ENCODE peak calls at places on chromosomes 6 and 20, in seven cellular contexts. F, Z, E, R, U, J and C are unnamed samples.

GRCh38 chr6:157625764-157626163 is 197.3 kb upstream of the SNX9 start:
- DNase-seq in F (no peak), Z (no peak), E (no peak), R (no peak), U (no peak), J (no peak), C (no peak)

GRCh38 chr6:1771324-1771723 is 161.6 kb downstream of the FOXC1 start:
- DNase-seq in F (no peak), Z (no peak), E (no peak), R (no peak), U (no peak), J (no peak), C (no peak)

GRCh38 chr6:72963946-72964345 is 261.4 kb downstream of the KHDC1L start:
- DNase-seq in F (no peak), Z (no peak), E (no peak), R (no peak), U (no peak), J (no peak), C (no peak)

GRCh38 chr20:60966031-60966430 is 286.0 kb upstream of the CDH4 start:
- DNase-seq in F (no peak), Z (no peak), E (no peak), R (no peak), U (no peak), J (no peak), C (no peak)

GRCh38 chr20:63158352-63158751 is 57.6 kb downstream of the YTHDF1 start:
- DNase-seq in F (no peak), Z (no peak), E (no peak), R (no peak), U (no peak), J (no peak), C (no peak)

GRCh38 chr6:17725083-17725482 is 18.4 kb upstream of the NUP153 start:
- DNase-seq in F (no peak), Z (peak; percentile 82), E (peak; percentile 81), R (peak; percentile 85), U (no peak), J (no peak), C (no peak)

GRCh38 chr20:21548390-21549035 is 34.6 kb upstream of the NKX2-2 start:
- DNase-seq in F (no peak), Z (no peak), E (no peak), R (no peak), U (no peak), J (no peak), C (no peak)

GRCh38 chr6:41966214-41966920 is 24.8 kb upstream of the CCND3 start:
- DNase-seq in F (no peak), Z (no peak), E (no peak), R (no peak), U (no peak), J (no peak), C (no peak)

GRCh38 chr6:125421853-125422252 is 120.1 kb upstream of the HDDC2 start:
- DNase-seq in F (peak; percentile 1), Z (no peak), E (peak; percentile 81), R (peak; percentile 14), U (no peak), J (no peak), C (no peak)

GRCh38 chr20:57092112-57092899 is 174.1 kb downstream of the BMP7 start:
- DNase-seq in F (peak; percentile 66), Z (peak; percentile 48), E (peak; percentile 88), R (peak; percentile 73), U (peak; percentile 44), J (peak; percentile 56), C (no peak)

GRCh38 chr20:19975901-19976300 is 41.3 kb upstream of the NAA20 start:
- DNase-seq in F (peak; percentile 40), Z (no peak), E (no peak), R (no peak), U (no peak), J (no peak), C (no peak)

GRCh38 chr6:20693466-20694063 is 159.3 kb downstream of the CDKAL1 start:
- DNase-seq in F (no peak), Z (no peak), E (no peak), R (peak; percentile 48), U (no peak), J (no peak), C (no peak)

GRCh38 chr20:49984426-49985153 is 1.8 kb downstream of the SNAI1 start:
- DNase-seq in F (no peak), Z (no peak), E (no peak), R (no peak), U (no peak), J (no peak), C (no peak)

GRCh38 chr6:25121186-25121585 is 158.0 kb upstream of the CARMIL1 start:
- DNase-seq in F (no peak), Z (no peak), E (no peak), R (no peak), U (no peak), J (no peak), C (no peak)

GRCh38 chr6:42978487-42978792 is 541 bp downstream of the PEX6 start:
- DNase-seq in F (peak; percentile 28), Z (no peak), E (peak; percentile 60), R (peak; percentile 79), U (no peak), J (no peak), C (no peak)

GRCh38 chr6:157054531-157054979 is 268.8 kb downstream of the TMEM242 start:
- DNase-seq in F (no peak), Z (no peak), E (no peak), R (no peak), U (no peak), J (peak; percentile 38), C (no peak)

GRCh38 chr20:50126662-50127061 is 13.7 kb upstream of the UBE2V1 start:
- DNase-seq in F (peak; percentile 73), Z (no peak), E (no peak), R (no peak), U (no peak), J (no peak), C (no peak)

GRCh38 chr6:131629656-131630055 is 1.6 kb upstream of the MED23 start:
- DNase-seq in F (no peak), Z (no peak), E (no peak), R (no peak), U (no peak), J (no peak), C (no peak)

GRCh38 chr6:17724341-17724740 is 17.6 kb upstream of the NUP153 start:
- DNase-seq in F (no peak), Z (no peak), E (no peak), R (no peak), U (no peak), J (no peak), C (no peak)

GRCh38 chr6:117481278-117481925 is 1.1 kb upstream of the DCBLD1 start:
- DNase-seq in F (no peak), Z (peak; percentile 84), E (peak; percentile 41), R (peak; percentile 41), U (no peak), J (no peak), C (no peak)

DNA sequence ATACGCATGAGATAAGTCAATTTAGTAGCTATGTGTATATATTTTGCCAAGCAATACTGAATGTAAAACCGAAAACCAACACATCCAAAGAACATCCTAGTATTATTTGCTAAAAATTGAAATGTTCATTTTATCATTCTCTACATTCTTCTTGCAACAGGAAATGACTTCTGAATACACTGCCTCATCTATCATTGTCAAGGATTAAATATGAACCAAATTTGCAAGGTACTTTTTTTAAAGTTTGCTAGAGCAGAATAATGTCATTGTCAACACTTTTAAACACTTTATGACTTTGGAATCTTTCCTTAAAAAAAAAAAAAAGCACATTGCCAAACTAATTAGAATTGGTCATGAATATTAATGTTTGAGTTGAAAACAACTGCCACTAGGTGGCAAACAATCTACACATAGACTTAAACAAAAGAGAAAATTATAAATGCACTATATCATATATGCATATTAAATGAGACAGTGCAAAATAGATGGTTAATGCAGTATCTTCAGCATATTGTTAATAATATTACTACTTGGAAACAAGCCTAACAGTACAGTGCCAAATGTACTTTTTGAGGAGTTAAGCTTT is 32.5 kb upstream of the TMEM244 start:
- DNase-seq in F (peak; percentile 11), Z (no peak), E (no peak), R (peak; percentile 46), U (no peak), J (no peak), C (no peak)
- TF ChIP-seq REST in F (no peak), Z (no peak), E (no peak), R (no peak), U (no peak), J (no peak), C (no peak)

DNA sequence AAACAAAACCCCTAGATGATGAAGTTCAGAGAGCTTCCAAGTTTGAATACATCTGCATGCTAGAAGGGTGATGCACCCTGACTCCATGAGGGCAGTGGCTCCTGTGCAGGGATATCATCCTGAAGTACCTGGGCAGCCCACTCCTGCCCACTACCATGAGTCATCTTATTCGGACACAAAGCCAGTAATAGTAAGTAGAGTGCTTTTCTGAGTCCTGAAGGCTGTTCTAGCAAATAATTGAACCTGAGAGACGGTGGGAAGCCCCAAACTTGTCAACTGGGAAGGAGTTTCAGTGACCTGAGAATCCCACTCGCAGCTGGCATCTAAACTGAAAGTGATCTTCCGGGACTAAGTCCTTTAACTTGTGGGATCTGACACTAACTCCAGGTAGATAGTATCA is 152.9 kb upstream of the COL21A1 start:
- DNase-seq in F (peak; percentile 17), Z (peak; percentile 54), E (no peak), R (no peak), U (no peak), J (no peak), C (no peak)
- TF ChIP-seq REST in F (no peak), Z (no peak), E (no peak), R (no peak), U (no peak), J (no peak), C (no peak)

GRCh38 chr6:134949927-134950326 is at the start of gene ALDH8A1:
- DNase-seq in F (no peak), Z (no peak), E (peak; percentile 43), R (no peak), U (no peak), J (no peak), C (no peak)
- TF ChIP-seq REST in F (no peak), Z (no peak), E (no peak), R (no peak), U (no peak), J (no peak), C (no peak)

DNA sequence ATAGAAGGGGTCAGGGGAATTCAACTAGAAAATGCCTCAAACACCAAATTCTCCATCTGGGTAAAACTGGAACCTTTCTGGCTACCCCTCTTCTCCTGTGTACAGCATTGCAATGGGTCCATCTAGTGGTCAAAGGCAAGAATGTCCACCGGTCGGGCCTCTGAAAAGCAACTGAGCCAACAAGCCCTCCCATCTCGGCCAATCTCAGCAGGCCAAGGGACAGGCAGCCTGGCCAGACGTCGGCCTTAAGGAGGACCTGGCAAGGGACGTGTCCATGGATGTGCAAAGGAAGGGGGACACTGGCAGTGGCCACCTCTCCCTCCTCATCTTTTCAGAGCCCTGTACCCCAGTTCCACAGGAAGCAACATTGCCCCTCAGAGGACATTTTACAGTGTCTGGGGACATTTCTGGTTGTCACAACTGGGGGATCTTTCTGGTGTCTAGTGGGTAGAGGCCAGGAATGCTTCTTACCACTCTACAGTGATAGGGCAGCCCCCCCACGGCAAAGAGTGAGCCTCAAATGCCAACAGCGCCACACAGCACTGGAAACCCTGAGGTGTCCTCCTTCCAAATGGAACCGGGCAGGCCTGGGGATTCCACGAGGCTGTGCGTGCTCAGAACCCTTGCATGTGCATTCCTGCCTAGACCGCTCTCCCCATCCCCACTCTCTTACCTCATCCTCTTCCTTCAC is 99.8 kb upstream of the FOXA2 start:
- DNase-seq in F (peak; percentile 85), Z (peak; percentile 84), E (peak; percentile 90), R (peak; percentile 69), U (peak; percentile 60), J (no peak), C (peak; percentile 56)
- TF ChIP-seq REST in F (no peak), Z (no peak), E (no peak), R (no peak), U (no peak), J (no peak), C (no peak)